ENCODE peak calls at places on chromosome 7, in four cellular contexts. B, E, T and O are unnamed samples.

GRCh38 chr7:151228024-151228866 is 1.2 kb upstream of the ABCF2 start:
- DNase-seq in B (peak; percentile 76), E (no peak), T (no peak), O (no peak)

GRCh38 chr7:128167316-128167691 is 73.8 kb upstream of the LEP start:
- DNase-seq in B (peak; percentile 59), E (no peak), T (peak; percentile 41), O (peak; percentile 72)

GRCh38 chr7:131642429-131642828 is 86.0 kb upstream of the PODXL start:
- DNase-seq in B (no peak), E (no peak), T (no peak), O (no peak)

GRCh38 chr7:18212788-18213187 is 185.1 kb upstream of the PRPS1L1 start:
- DNase-seq in B (no peak), E (no peak), T (no peak), O (no peak)

GRCh38 chr7:95478139-95479037 is 7.4 kb upstream of the ASB4 start:
- DNase-seq in B (peak; percentile 49), E (peak; percentile 77), T (peak; percentile 27), O (no peak)

GRCh38 chr7:110205899-110206298 is 885.0 kb upstream of the LRRN3 start:
- DNase-seq in B (no peak), E (no peak), T (no peak), O (no peak)

GRCh38 chr7:126803060-126803665 is 449.6 kb downstream of the GRM8 start:
- DNase-seq in B (peak; percentile 76), E (peak; percentile 67), T (peak; percentile 59), O (peak; percentile 40)

GRCh38 chr7:2720024-2720423 is 32.0 kb downstream of the AMZ1 start:
- DNase-seq in B (no peak), E (no peak), T (no peak), O (no peak)

GRCh38 chr7:45940939-45941338 is 19.9 kb upstream of the IGFBP3 start:
- DNase-seq in B (no peak), E (no peak), T (no peak), O (no peak)

GRCh38 chr7:125641884-125642283 is 712.3 kb upstream of the POT1 start:
- DNase-seq in B (no peak), E (no peak), T (no peak), O (no peak)

GRCh38 chr7:2955177-2955768 is 88.4 kb downstream of the CARD11 start:
- DNase-seq in B (peak; percentile 46), E (no peak), T (peak; percentile 3), O (no peak)

GRCh38 chr7:94654764-94655561 is 970 bp downstream of the SGCE start:
- DNase-seq in B (no peak), E (no peak), T (peak; percentile 17), O (peak; percentile 9)

GRCh38 chr7:137449016-137449415 is 105.5 kb upstream of the PTN start:
- DNase-seq in B (no peak), E (no peak), T (no peak), O (no peak)

GRCh38 chr7:37524807-37525206 is 76.1 kb upstream of the ELMO1 start:
- DNase-seq in B (no peak), E (no peak), T (no peak), O (no peak)

GRCh38 chr7:106598663-106599342 is 62.2 kb downstream of the CCDC71L start:
- DNase-seq in B (peak; percentile 97), E (peak; percentile 26), T (peak; percentile 56), O (peak; percentile 67)

GRCh38 chr7:37901236-37901827 is 15.3 kb downstream of the SFRP4 start:
- DNase-seq in B (peak; percentile 58), E (peak; percentile 56), T (no peak), O (peak; percentile 42)

GRCh38 chr7:133207687-133208086 is 45.2 kb upstream of the EXOC4 start:
- DNase-seq in B (peak; percentile 60), E (peak; percentile 21), T (no peak), O (no peak)

GRCh38 chr7:75534727-75535307 is 42.7 kb downstream of the SPDYE5 start:
- DNase-seq in B (peak; percentile 36), E (no peak), T (no peak), O (no peak)

GRCh38 chr7:48872548-48872947 is 51.8 kb upstream of the CDC14C start:
- DNase-seq in B (no peak), E (no peak), T (no peak), O (no peak)

GRCh38 chr7:155676052-155676451 is 31.6 kb downstream of the RBM33 start:
- DNase-seq in B (no peak), E (no peak), T (no peak), O (no peak)

GRCh38 chr7:153091477-153091876 is 331.9 kb downstream of the ACTR3B start:
- DNase-seq in B (no peak), E (no peak), T (no peak), O (no peak)

GRCh38 chr7:44416941-44417340 is 73.5 kb downstream of the NUDCD3 start:
- DNase-seq in B (no peak), E (no peak), T (no peak), O (no peak)

GRCh38 chr7:44411306-44411705 is 79.2 kb downstream of the NUDCD3 start:
- DNase-seq in B (no peak), E (no peak), T (no peak), O (no peak)

GRCh38 chr7:44415047-44415446 is 75.4 kb downstream of the NUDCD3 start:
- DNase-seq in B (no peak), E (no peak), T (no peak), O (no peak)

DNA sequence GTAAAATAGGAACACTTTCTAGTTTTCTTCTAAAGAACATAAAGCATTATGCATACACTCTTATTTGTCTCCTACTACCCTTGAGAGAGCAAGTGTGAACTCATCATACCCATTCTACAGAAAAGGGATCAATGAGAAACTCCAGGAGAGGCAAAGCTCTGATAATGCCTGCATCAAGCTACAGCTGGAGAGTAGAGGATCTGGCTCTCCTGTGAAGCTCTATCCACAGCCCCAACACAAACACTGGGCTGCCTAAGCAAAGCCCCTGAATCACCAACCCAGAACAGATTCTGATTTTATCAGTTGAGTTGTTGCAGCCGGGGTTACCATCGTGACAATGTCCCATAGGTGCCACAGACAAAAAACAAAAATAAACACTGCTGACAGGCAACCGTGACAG is 74.9 kb downstream of the NUDCD3 start:
- DNase-seq in B (no peak), E (no peak), T (no peak), O (no peak)
- TF ChIP-seq SP1 in B (no peak), E (no peak), T (no peak), O (no peak)

DNA sequence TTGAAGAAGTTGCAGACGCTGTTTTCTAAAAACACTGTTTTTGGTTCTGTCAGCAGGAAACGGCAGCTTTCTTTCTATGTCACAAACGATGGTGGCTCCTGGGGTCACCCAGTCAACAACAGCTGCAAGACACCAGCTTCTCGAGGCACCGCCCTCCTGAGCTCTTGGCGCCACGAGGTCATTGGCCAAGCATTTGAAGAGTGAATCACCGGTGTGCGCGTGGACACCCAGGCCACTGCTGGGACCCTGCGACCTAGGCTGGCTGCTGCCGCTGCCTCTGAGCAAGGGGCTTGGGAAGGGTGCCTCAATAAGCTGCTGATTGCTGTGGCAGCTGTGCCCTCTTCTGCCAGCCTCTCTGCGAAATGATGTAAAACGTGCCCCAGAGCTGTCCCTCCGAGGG is 22.5 kb upstream of the VIPR2 start:
- DNase-seq in B (no peak), E (no peak), T (no peak), O (no peak)
- TF ChIP-seq ELF4 in B (no peak), E (no peak), T (no peak), O (no peak)

DNA sequence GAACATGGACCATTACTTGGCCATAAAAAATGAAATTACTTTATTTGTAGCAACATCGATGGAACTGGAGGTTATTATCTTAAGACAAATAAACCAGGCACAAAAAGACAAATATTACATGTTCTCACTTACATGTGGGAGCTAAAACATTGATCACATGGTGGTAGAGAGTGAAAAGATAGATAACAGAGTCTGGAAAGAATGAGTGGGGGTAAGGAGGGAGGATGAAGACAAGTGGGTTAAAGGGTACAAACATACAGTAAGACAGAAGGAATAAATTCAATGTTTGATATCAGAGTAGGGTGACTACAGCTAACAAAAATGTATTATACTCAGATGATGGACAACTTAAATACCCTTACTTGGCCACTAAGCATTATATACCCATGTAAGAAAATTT is 100.0 kb upstream of the WNT16 start:
- DNase-seq in B (no peak), E (no peak), T (no peak), O (no peak)
- TF ChIP-seq SP1 in B (no peak), E (no peak), T (no peak), O (no peak)

DNA sequence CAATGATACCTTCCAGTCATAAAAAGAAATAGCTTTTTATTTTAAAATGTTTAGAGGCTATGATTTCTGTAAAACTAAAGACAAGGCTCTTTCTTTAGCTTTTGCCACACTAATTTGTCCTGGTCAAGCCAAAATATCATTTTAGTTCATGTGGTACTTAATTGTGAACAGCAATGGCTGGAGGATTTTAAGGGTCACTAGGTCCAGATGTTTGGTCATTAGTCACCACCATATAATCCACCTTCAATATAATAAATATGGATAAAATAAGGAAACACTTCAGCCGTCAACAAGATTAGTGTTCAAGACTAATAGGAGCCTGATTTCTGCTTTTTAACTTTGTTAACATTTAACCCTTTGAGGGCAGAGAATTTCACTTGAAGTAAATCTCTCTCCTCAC is 50.0 kb upstream of the HGF start:
- DNase-seq in B (no peak), E (no peak), T (no peak), O (no peak)
- TF ChIP-seq ELF4 in B (no peak), E (no peak), T (no peak), O (no peak)

DNA sequence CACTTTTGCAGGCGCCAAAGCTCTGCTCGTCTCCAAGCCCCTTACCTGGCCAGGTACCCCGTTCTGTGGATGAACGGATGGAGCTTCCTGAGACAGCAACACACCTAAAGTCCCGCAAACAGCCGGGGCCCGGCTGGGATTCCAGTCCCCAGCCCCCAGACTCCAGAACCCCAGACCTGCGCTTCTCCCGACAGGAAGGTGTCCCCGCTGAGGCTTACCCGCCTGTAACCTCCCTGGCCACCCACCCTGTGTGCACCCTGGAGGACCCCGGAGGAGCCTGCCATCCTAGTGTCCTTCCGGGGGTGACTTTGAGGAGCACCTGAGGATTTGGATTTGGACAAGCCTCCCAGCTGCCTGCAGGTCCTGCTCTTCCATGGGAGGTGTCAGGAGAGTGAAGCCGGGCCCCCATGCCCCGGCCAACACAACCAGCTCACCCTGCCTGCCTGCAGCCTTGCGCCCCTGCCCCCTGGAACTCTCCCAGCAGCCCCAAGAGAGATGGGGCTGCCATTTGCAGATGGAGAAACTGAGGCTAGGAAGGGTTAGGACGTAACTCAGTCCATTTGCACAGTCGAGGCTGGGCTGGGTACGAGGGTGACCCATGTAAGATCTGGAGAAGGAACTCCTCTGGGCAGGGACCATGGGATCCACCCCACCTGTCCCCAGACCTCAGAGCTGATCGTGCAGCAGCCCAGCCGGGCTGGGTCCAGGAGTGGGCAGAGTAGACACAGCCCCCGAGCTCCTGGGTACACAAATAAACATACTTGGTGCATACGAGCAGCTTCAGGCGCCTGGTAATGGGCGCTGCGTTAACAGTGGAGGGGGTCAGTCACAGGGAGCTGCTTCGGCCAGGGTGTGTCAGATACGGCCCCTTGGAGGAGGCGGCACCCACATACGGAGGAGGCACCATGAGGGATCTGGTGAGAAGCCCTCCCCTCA is 31.9 kb downstream of the UNCX start:
- DNase-seq in B (no peak), E (no peak), T (no peak), O (no peak)
- TF ChIP-seq SP1 in B (no peak), E (no peak), T (no peak), O (no peak)